ENCODE peak calls at places on chromosomes 16 and 17, in six cellular contexts. N is mucosa of descending colon, R is tibial artery, U is A673, A is ascending aorta, I is fibroblast of lung. Z is an unnamed sample.
A peak's percentile ranks its signal among the peaks of the same experiment; 100 is the strongest.

GRCh38 chr16:14071576-14072271 is 605 bp downstream of the MRTFB start:
- DNase-seq in I (no peak), N (no peak), U (peak; percentile 27), A (no peak), R (no peak), Z (peak; percentile 39)

GRCh38 chr17:83194761-83195329 is 115.4 kb downstream of the METRNL start:
- DNase-seq in R (peak; percentile 83), I (no peak), N (no peak), U (no peak), A (no peak), Z (peak; percentile 2)

GRCh38 chr16:65547799-65548446 is 426.1 kb upstream of the CDH11 start:
- DNase-seq in N (no peak), U (peak; percentile 45), A (no peak), R (no peak), I (peak; percentile 84), Z (peak; percentile 66)

GRCh38 chr16:81694494-81695285 is 84.4 kb upstream of the PLCG2 start:
- DNase-seq in U (peak; percentile 45), R (no peak), A (no peak), N (no peak), I (no peak), Z (peak; percentile 88)

GRCh38 chr16:54125751-54126655 is 160.6 kb downstream of the IRX3 start:
- DNase-seq in N (no peak), R (no peak), A (no peak), U (no peak), I (no peak), Z (no peak)

GRCh38 chr16:84841787-84842300 is 22.1 kb downstream of the CRISPLD2 start:
- DNase-seq in I (no peak), A (no peak), N (peak; percentile 83), U (no peak), R (no peak), Z (no peak)

GRCh38 chr16:83835972-83836566 is 28.3 kb downstream of the HSBP1 start:
- DNase-seq in N (no peak), R (no peak), U (peak; percentile 64), I (peak; percentile 80), A (no peak), Z (peak; percentile 41)

GRCh38 chr17:15931394-15931793 is 13.5 kb upstream of the ADORA2B start:
- DNase-seq in A (no peak), R (no peak), U (no peak), N (no peak), I (no peak), Z (no peak)

GRCh38 chr16:35752012-35752772 is 2292.8 kb downstream of the TP53TG3F start:
- DNase-seq in R (no peak), I (no peak), A (peak; percentile 37), N (no peak), U (no peak), Z (no peak)

GRCh38 chr16:83244057-83244456 is 563.7 kb upstream of the HSBP1 start:
- DNase-seq in R (no peak), U (no peak), A (no peak), N (no peak), I (no peak), Z (no peak)

GRCh38 chr16:67197704-67198103 is 1.2 kb upstream of the ELMO3 start:
- DNase-seq in U (no peak), N (no peak), I (no peak), R (no peak), A (no peak), Z (no peak)

DNA sequence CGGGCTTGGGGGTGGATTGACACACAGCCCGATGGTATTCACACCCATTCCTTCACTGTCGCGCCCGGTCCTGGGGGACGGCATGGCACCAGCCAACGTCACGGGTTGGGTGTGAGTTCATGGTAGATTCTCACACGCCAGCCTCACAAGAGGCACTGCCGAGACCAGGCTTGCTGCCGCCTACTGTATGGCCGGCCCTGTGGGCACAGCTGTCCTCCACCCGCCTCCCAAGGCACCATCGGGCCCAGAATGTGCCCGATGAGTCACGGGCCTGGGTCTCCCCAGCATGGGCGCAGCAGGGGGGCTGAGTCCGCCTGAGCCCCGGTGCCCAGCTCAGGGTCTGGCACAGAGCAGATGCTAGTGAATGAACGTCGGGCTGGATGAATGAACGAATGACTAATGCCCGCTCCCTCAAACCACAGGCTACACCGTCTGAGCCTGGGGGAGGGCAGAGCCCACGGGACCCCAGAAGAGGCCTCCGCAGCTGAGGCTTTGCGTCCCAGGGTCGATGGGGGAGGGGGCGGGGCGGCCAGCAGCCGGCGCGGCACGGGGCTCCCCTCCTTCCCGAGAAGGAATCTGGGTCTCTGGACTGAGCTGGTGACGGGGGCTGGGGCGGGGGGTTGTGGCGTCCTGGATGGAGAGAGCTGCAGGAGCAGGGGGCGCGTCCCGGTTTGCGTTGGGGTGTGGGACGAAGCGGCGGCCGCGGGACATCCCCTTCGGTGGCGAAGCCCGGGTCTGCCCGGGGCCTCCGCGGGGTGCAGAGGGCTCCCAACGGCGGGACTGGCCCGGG is 829 bp downstream of the PITPNM3 start:
- DNase-seq in I (no peak), U (no peak), A (no peak), R (no peak), N (peak; percentile 78), Z (peak; percentile 79)
- H3K4me3 ChIP-seq in I (peak overlapping the region; percentile 17), U (peak overlapping the region; percentile 51), A (peak overlapping the region; percentile 83), R (peak overlapping the region; percentile 52), N (peak overlapping the region; percentile 32), Z (peak overlapping the region; percentile 84)

GRCh38 chr16:17747357-17747756 is 276.6 kb upstream of the XYLT1 start:
- DNase-seq in U (no peak), I (no peak), N (no peak), A (no peak), R (no peak), Z (no peak)

GRCh38 chr16:17743578-17743977 is 272.8 kb upstream of the XYLT1 start:
- DNase-seq in N (no peak), R (no peak), A (no peak), U (no peak), I (no peak), Z (no peak)

GRCh38 chr16:17743158-17743557 is 272.4 kb upstream of the XYLT1 start:
- DNase-seq in A (no peak), U (no peak), I (no peak), R (no peak), N (no peak), Z (no peak)

GRCh38 chr16:17748005-17748719 is 277.4 kb upstream of the XYLT1 start:
- DNase-seq in U (no peak), A (no peak), N (no peak), R (no peak), I (no peak), Z (no peak)

GRCh38 chr16:17744903-17745581 is 274.3 kb upstream of the XYLT1 start:
- DNase-seq in A (no peak), R (no peak), I (peak; percentile 38), U (no peak), N (no peak), Z (no peak)
- H3K4me3 ChIP-seq in A (peak overlapping the region; percentile 26), R (peak overlapping the region; percentile 43), I (no peak overlapping the region), U (no peak overlapping the region), N (no peak overlapping the region), Z (no peak overlapping the region)

GRCh38 chr17:48633266-48633816 is 7.2 kb upstream of the HOXB9 start:
- DNase-seq in U (no peak), A (no peak), R (no peak), I (no peak), N (peak; percentile 36), Z (no peak)
- H3K4me3 ChIP-seq in U (peak overlapping the region; percentile 1), A (no peak overlapping the region), R (no peak overlapping the region), I (no peak overlapping the region), N (peak overlapping the region; percentile 3), Z (no peak overlapping the region)

GRCh38 chr16:10371592-10371991 is 14.3 kb upstream of the ATF7IP2 start:
- DNase-seq in I (no peak), R (no peak), U (no peak), N (no peak), A (no peak), Z (no peak)

GRCh38 chr16:10367616-10368188 is 18.2 kb upstream of the ATF7IP2 start:
- DNase-seq in A (no peak), U (no peak), R (no peak), N (no peak), I (no peak), Z (no peak)

GRCh38 chr16:10368984-10369551 is 16.8 kb upstream of the ATF7IP2 start:
- DNase-seq in N (no peak), R (no peak), U (peak; percentile 17), A (no peak), I (no peak), Z (no peak)

GRCh38 chr16:10373556-10373955 is 12.3 kb upstream of the ATF7IP2 start:
- DNase-seq in I (no peak), A (no peak), U (no peak), R (no peak), N (no peak), Z (no peak)

DNA sequence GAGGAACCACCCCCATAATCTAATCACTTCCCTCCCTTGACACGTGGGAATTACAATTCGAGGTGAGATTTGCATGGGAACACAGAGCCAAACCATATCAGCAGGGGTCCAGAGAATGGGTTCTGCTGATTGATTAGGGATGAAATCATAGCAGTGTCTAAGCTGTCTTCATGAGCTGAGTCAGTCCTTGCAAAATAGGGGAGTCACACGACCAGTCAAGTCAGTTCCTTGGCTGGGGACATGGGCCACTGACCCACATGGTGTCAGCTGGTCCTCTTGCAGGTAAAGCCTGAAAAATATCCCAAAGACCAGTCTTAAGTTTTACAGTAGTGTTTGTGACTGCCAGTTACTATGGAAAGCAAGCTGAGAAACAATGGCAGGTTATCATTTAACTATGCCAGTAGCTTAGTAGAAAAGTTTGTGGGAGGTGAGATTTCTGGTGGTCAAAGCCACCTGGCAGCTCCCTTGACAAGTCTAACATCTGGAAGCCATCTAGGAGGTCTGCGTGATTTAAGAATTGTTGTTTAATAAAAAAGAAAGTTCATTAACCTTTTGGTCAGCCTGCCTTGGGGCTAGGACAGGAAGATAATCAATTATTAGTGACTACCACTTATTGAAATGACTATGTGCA is 15.7 kb upstream of the ATF7IP2 start:
- DNase-seq in A (no peak), I (no peak), R (no peak), N (no peak), U (no peak), Z (no peak)
- H3K4me3 ChIP-seq in A (no peak overlapping the region), I (no peak overlapping the region), R (no peak overlapping the region), N (no peak overlapping the region), U (no peak overlapping the region), Z (no peak overlapping the region)

DNA sequence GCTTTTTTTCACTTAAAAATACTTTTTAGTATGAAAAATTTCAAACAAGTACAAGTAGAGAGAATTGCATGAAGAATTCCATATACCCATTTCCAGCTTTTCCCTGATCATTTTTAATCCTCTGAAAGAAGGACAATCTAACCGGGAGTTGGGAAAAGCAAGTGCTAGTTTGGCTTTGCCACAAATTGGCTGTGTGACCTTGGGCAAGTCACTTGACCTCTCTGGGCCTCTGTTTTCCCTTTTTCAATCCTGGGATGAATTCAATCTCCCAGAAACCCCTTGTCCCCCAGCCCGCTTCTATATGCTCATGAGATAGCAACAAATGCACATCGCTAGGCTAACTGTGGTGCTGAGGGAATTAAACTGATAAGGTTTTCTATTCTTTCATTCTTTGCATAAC is 49.4 kb downstream of the ASIC2 start:
- DNase-seq in U (no peak), R (no peak), I (no peak), N (no peak), A (no peak), Z (no peak)
- H3K4me3 ChIP-seq in U (no peak overlapping the region), R (no peak overlapping the region), I (no peak overlapping the region), N (no peak overlapping the region), A (no peak overlapping the region), Z (no peak overlapping the region)